ENCODE peak calls at places on chromosome 12, in eight cellular contexts. J is heart left ventricle, Y is HCT116, C is transverse colon, B is tibial nerve, P is esophagus squamous epithelium, Z is adrenal gland, I is IMR-90. R is an unnamed sample.
A peak's percentile ranks its signal among the peaks of the same experiment; 100 is the strongest.

GRCh38 chr12:39935275-39935674 is 170.6 kb downstream of the SLC2A13 start:
- DNase-seq in J (no peak), Y (no peak), B (no peak), I (peak; percentile 44), C (no peak), P (no peak), Z (no peak), R (no peak)

GRCh38 chr12:70449074-70449757 is 83.1 kb downstream of the KCNMB4 start:
- DNase-seq in C (no peak), J (no peak), P (no peak), I (peak; percentile 10), Y (peak; percentile 87), B (no peak), Z (no peak), R (no peak)

GRCh38 chr12:64451687-64452558 is at the start of gene TBK1:
- DNase-seq in Y (peak; percentile 67), J (peak; percentile 94), C (peak; percentile 91), B (peak; percentile 82), Z (peak; percentile 86), I (peak; percentile 84), P (peak; percentile 21), R (peak; percentile 94)

GRCh38 chr12:30796891-30797371 is 42.2 kb upstream of the CAPRIN2 start:
- DNase-seq in P (no peak), I (peak; percentile 47), B (no peak), Y (no peak), J (no peak), Z (peak; percentile 25), C (no peak), R (no peak)

GRCh38 chr12:49264466-49264872 is 413 bp upstream of the TUBA1C start:
- DNase-seq in B (no peak), J (no peak), I (no peak), Y (no peak), C (no peak), Z (no peak), P (no peak), R (no peak)

GRCh38 chr12:33205986-33206385 is 233.6 kb downstream of the SYT10 start:
- DNase-seq in Y (no peak), C (no peak), J (no peak), P (no peak), I (no peak), Z (no peak), B (no peak), R (no peak)

GRCh38 chr12:88093573-88093972 is 48.3 kb downstream of the CEP290 start:
- DNase-seq in B (no peak), J (no peak), Y (no peak), C (no peak), Z (no peak), I (no peak), P (no peak), R (no peak)

GRCh38 chr12:101044512-101045074 is 165.4 kb downstream of the SLC5A8 start:
- DNase-seq in B (no peak), C (no peak), I (no peak), Z (no peak), P (no peak), J (no peak), Y (no peak), R (peak; percentile 22)

GRCh38 chr12:27186240-27186839 is 57.7 kb upstream of the STK38L start:
- DNase-seq in Y (no peak), P (no peak), B (no peak), J (no peak), Z (no peak), C (no peak), I (peak; percentile 51), R (no peak)

GRCh38 chr12:10304161-10304574 is 3.5 kb upstream of the KLRD1 start:
- DNase-seq in I (peak; percentile 87), Z (no peak), P (no peak), Y (no peak), B (no peak), C (no peak), J (no peak), R (no peak)

GRCh38 chr12:89250648-89251047 is 101.7 kb downstream of the DUSP6 start:
- DNase-seq in P (no peak), Y (no peak), C (no peak), I (peak; percentile 25), Z (no peak), J (no peak), B (no peak), R (no peak)

DNA sequence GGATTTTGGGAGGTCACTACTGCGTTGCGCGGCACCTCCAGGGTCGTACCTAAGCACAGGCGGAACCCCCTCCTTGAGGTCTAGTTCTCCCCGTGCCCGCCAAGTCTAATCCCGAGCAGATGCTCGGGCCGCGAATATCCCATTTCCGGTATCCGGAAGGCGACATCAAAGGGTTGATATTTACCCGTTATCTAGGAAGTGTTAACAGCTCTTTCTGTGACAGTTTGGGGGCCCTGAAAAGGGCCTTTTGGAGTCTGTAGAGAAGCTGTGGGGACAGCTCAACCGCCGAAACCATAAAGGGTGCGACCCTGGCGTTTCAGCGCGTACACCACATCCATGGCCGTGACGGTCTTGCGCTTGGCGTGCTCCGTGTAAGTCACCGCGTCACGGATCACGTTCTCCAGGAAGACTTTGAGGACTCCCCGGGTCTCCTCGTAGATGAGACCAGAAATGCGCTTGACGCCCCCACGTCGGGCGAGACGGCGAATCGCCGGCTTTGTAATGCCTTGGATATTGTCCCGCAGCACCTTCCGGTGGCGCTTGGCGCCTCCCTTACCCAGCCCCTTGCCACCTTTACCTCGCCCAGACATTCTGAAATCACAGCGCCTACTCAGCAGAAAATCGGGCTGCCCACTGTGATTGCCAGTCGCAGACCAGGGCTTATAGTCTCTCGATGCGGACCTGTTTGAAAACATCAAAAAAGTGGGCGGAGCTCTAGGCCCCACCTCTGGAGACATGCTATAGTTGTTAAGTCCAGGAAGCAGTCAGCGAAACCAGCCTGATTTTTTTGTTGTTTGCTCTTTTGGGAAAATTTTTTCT is 32.6 kb downstream of the WBP11 start:
- DNase-seq in B (peak; percentile 100), P (peak; percentile 64), I (peak; percentile 91), C (peak; percentile 97), Y (peak; percentile 83), J (peak; percentile 88), Z (peak; percentile 94), R (peak; percentile 99)
- H3K4me1 ChIP-seq in B (peaks cover 13% of the 10 kb centered on the region), P (peaks cover 52% of the 10 kb centered on the region), I (no peaks in the 10 kb centered on the region), C (peaks cover 17% of the 10 kb centered on the region), Y (peaks cover under 1% of the 10 kb centered on the region), J (peaks cover 20% of the 10 kb centered on the region), Z (peaks cover 28% of the 10 kb centered on the region), R (peaks cover 8% of the 10 kb centered on the region)

DNA sequence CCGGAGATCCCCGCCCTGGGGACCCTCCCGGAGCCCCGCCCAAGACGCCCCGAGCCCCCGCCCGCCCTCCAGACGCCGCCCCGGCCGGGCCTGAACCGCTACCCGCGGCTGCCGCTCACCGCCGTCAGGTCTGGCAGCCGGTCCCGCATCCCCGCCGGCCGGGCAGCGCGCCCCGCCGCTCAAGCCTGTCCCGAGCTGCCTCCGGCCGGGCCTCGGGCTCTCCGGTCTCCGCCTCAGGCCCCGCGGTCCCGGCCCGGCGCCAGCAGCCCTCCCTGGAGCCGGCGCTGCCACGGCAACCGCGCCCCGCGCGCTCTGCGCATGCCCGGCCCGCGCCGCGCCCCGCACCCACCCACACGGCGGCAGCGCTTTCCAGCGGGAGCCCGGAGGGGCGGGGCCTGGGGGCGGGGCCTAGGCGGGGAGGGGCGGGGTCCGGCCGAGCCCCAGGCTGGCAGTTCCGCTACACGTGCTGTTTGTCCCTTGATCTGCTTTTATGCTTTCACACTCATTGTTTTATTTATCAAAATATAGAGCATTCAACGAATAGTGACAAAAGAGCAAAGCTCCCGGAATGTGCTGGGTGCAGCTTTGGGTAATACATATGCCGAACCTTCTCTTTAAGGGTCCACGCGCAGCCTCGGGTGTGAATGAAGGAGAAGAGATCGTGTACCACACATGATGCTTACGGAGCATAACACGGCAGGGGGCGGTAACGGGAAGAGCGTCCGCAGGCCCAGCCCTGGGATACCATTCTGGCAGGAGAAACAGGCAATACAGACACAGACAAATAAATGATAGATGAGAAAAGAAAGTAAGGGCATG is at the start of gene STX2:
- DNase-seq in C (peak; percentile 89), B (peak; percentile 80), J (peak; percentile 95), P (peak; percentile 16), Z (peak; percentile 89), Y (peak; percentile 54), I (peak; percentile 74), R (peak; percentile 88)
- TF ChIP-seq POLR2A in C (no peak), B (no peak), J (peak; percentile 25), P (no peak), Z (peak; percentile 22), Y (peak; percentile 45), I (no peak), R (no peak)

GRCh38 chr12:53463802-53464375 is 12.0 kb downstream of the PCBP2 start:
- DNase-seq in P (no peak), Y (no peak), B (no peak), C (no peak), J (no peak), I (no peak), Z (no peak), R (no peak)

GRCh38 chr12:53462935-53463334 is 11.0 kb downstream of the PCBP2 start:
- DNase-seq in I (no peak), P (no peak), Z (no peak), J (no peak), B (no peak), Y (no peak), C (no peak), R (no peak)

GRCh38 chr12:53466640-53467039 is 14.7 kb downstream of the PCBP2 start:
- DNase-seq in B (no peak), Z (no peak), C (no peak), Y (no peak), I (no peak), P (no peak), J (no peak), R (no peak)

GRCh38 chr12:53465679-53466078 is 13.8 kb downstream of the PCBP2 start:
- DNase-seq in P (no peak), C (no peak), Y (no peak), B (no peak), I (no peak), J (no peak), Z (no peak), R (no peak)

DNA sequence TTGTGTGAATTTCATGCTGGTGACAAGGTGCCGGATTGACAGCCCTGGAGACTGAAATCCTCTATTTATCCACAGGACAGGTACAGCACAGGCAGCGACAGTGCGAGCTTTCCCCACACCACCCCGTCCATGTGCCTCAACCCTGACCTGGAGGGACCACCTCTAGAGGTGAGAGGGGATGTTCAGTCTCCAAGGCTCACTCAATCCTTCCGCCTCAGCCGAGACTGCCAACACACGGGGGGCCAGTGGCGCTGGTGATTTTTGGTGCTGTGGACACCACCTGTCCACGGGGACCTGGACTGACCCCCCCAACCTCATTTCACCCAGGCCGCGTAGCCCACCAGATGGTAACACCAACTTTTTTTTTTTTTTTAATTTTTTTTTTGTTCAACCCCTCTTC is 12.8 kb downstream of the PCBP2 start:
- DNase-seq in Y (no peak), B (no peak), I (no peak), Z (no peak), C (no peak), J (no peak), P (no peak), R (no peak)
- H3K36me3 ChIP-seq in Y (peaks cover 98% of the 10 kb centered on the region), B (peaks cover 100% of the 10 kb centered on the region), I (peaks cover 85% of the 10 kb centered on the region), Z (peaks cover 100% of the 10 kb centered on the region), C (peaks cover 1% of the 10 kb centered on the region), J (peaks cover 8% of the 10 kb centered on the region), P (peaks cover 100% of the 10 kb centered on the region), R (peaks cover 7% of the 10 kb centered on the region)

DNA sequence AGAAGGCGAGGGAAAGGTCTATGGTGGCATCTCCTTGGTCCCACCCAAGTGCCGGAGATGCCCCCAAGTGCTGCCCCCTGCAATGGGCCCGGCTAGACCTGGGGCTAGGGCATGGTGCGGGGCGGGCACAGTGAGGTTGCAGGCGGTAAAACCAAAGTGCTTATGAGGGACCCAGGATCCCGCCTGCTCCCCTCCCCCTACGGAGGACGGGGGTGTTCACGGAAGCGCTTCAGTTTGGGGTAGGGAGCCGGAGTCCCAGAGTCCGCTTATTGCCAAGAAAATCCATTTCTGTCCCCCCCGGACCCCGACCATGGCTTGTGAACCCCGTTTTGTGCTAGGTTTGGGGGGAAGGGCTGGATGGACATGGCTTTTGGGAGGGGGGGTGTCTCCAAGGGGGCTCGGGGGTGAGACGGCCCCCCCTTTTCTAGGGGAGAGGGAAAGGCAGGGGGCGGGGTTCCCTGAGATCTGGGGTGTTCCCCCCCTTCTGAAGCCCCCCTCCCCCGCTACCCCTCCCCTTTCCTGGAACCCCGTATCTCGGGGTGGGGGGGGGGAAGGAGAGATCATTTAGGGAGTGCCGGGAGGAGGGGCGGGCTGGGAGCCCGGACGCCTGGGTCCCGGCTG is 5.4 kb upstream of the GPR84 start:
- DNase-seq in P (no peak), I (no peak), Z (no peak), C (no peak), Y (no peak), B (no peak), J (no peak), R (no peak)
- H3K4me1 ChIP-seq in P (peaks cover 67% of the 10 kb centered on the region), I (peaks cover 10% of the 10 kb centered on the region), Z (peaks cover 36% of the 10 kb centered on the region), C (peaks cover 25% of the 10 kb centered on the region), Y (peaks cover 38% of the 10 kb centered on the region), B (peaks cover 26% of the 10 kb centered on the region), J (peaks cover 59% of the 10 kb centered on the region), R (peaks cover 37% of the 10 kb centered on the region)